ENCODE peak calls at places on chromosomes 3 and 15, in six cellular contexts. N, R, W, T, A and D are unnamed samples. For H3K4me1, the result is how much of the 10 kb centered on the place peaks cover.

GRCh38 chr3:56879453-56880224 is 77.9 kb upstream of the ARHGEF3 start:
- DNase-seq in N (no peak), R (no peak), W (no peak), T (no peak), A (no peak), D (no peak)

GRCh38 chr3:69248394-69248793 is 126.0 kb upstream of the LMOD3 start:
- DNase-seq in N (no peak), R (no peak), W (no peak), T (no peak), A (peak), D (no peak)

GRCh38 chr3:102979682-102980378 is 545.0 kb downstream of the ZPLD1 start:
- DNase-seq in N (peak), R (peak), W (peak), T (no peak), A (peak), D (no peak)

GRCh38 chr3:36895488-36896409 is 49.1 kb downstream of the TRANK1 start:
- DNase-seq in N (no peak), R (no peak), W (no peak), T (no peak), A (no peak), D (no peak)

GRCh38 chr15:70098461-70099166 is 897 bp upstream of the TLE3 start:
- DNase-seq in N (peak), R (peak), W (peak), T (peak), A (peak), D (peak)

GRCh38 chr3:40588406-40588805 is 63.6 kb downstream of the ZNF621 start:
- DNase-seq in N (no peak), R (no peak), W (no peak), T (no peak), A (peak), D (peak)

GRCh38 chr15:70235347-70235746 is 137.6 kb upstream of the TLE3 start:
- DNase-seq in N (no peak), R (no peak), W (no peak), T (no peak), A (no peak), D (no peak)

GRCh38 chr3:184740509-184741258 is 28.8 kb upstream of the MAGEF1 start:
- DNase-seq in N (no peak), R (peak), W (peak), T (no peak), A (no peak), D (no peak)

GRCh38 chr15:65827065-65827464 is 35.0 kb upstream of the DENND4A start:
- DNase-seq in N (no peak), R (no peak), W (no peak), T (no peak), A (no peak), D (peak)

GRCh38 chr3:79016587-79017380 is 751.0 kb downstream of the ROBO1 start:
- DNase-seq in N (no peak), R (no peak), W (no peak), T (no peak), A (no peak), D (no peak)

DNA sequence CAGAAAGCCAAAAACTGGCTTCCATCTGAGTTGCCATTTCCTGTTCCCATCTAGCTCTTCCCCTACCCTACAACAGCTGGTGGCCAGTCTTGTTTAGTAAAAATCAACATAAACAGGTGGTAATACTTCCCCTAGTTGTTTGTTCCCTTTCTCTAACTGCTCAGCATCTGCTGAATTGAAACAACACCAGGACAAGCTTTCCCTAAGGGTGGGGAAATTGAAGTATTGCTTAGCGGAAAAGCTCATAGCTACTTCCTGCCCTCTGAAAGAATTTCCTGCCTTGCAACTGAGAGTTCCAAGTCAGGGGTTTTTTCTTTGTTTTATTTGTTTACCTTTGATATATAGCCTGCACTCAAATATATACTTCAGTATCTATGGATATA is 66.8 kb downstream of the HMG20A start:
- DNase-seq in N (no peak), R (no peak), W (no peak), T (no peak), A (no peak), D (no peak)
- H3K4me3 ChIP-seq in N (no peak), R (no peak), W (no peak), T (no peak), A (no peak), D (no peak)

DNA sequence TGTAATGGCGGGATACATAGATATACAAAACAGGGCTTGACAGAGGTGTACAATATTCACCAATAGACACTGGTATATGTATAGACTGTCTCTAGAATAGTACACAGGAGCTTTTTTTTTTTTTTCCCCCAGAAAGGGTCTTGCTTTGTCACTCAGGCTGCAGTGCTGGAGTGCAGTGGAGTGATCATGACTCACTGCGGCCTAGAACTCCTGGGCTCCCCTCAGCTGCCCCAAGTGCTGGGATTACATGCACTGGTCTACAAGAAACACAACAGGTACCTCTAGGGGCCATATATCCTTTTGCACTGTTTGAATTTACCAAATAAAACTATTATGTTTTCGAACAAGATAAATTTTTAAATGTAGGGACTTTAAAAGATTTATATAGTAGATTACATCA is 12.3 kb downstream of the RHOA start:
- DNase-seq in N (no peak), R (no peak), W (no peak), T (no peak), A (no peak), D (no peak)
- H3K4me1 ChIP-seq in N (under half), R (half or more), W (under half), T (under half), A (under half), D (under half)

GRCh38 chr3:71536376-71536965 is 47.1 kb downstream of the FOXP1 start:
- DNase-seq in N (no peak), R (no peak), W (no peak), T (no peak), A (no peak), D (no peak)
- H3K4me3 ChIP-seq in N (no peak), R (no peak), W (no peak), T (no peak), A (no peak), D (no peak)

GRCh38 chr15:74403981-74404563 is 29.7 kb downstream of the SEMA7A start:
- DNase-seq in N (no peak), R (no peak), W (no peak), T (no peak), A (no peak), D (no peak)

GRCh38 chr15:74402873-74403589 is 30.7 kb downstream of the SEMA7A start:
- DNase-seq in N (no peak), R (no peak), W (peak), T (peak), A (no peak), D (no peak)

GRCh38 chr15:74400915-74401757 is 32.6 kb downstream of the SEMA7A start:
- DNase-seq in N (no peak), R (no peak), W (no peak), T (peak), A (no peak), D (no peak)

GRCh38 chr15:74403590-74403919 is 30.2 kb downstream of the SEMA7A start:
- DNase-seq in N (no peak), R (no peak), W (no peak), T (no peak), A (no peak), D (no peak)

GRCh38 chr15:74402337-74402839 is 31.4 kb downstream of the SEMA7A start:
- DNase-seq in N (no peak), R (no peak), W (no peak), T (no peak), A (no peak), D (no peak)
- H3K4me1 ChIP-seq in N (under half), R (under half), W (under half), T (half or more), A (under half), D (under half)